ENCODE peak calls at places on chromosomes 12 and 14, in seven cellular contexts. D is CD8-positive, alpha-beta T cell; Q is Caco-2; B is MCF 10A; T is cardiac fibroblast; Y is K562; G is foreskin fibroblast. W is an unnamed sample.
A peak's percentile ranks its signal among the peaks of the same experiment; 100 is the strongest.

GRCh38 chr12:22648668-22649067 is 23.7 kb downstream of the ETNK1 start:
- DNase-seq in D (no peak), Q (no peak), B (no peak), T (no peak), Y (no peak), G (no peak), W (no peak)

GRCh38 chr12:2792670-2793500 is 1.9 kb upstream of the FKBP4 start:
- DNase-seq in D (no peak), Q (no peak), B (no peak), T (no peak), Y (peak; percentile 53), G (no peak), W (no peak)

GRCh38 chr12:82357340-82357739 is 847 bp downstream of the CCDC59 start:
- DNase-seq in D (no peak), Q (no peak), B (no peak), T (peak; percentile 2), Y (no peak), G (no peak), W (no peak)

GRCh38 chr12:15788266-15789214 is 648 bp downstream of the EPS8 start:
- DNase-seq in D (no peak), Q (peak; percentile 64), B (peak; percentile 76), T (peak; percentile 74), Y (no peak), G (peak; percentile 77), W (no peak)

GRCh38 chr14:29028973-29029582 is 262.5 kb downstream of the FOXG1 start:
- DNase-seq in D (no peak), Q (peak; percentile 57), B (no peak), T (peak; percentile 28), Y (peak; percentile 23), G (peak; percentile 51), W (no peak)

GRCh38 chr12:27644446-27644845 is 51.8 kb upstream of the REP15 start:
- DNase-seq in D (no peak), Q (no peak), B (peak; percentile 57), T (peak; percentile 73), Y (no peak), G (peak; percentile 61), W (no peak)

GRCh38 chr14:52356025-52356424 is 41.9 kb downstream of the PTGER2 start:
- DNase-seq in D (no peak), Q (no peak), B (peak; percentile 94), T (peak; percentile 67), Y (no peak), G (peak; percentile 39), W (no peak)

GRCh38 chr14:92531151-92531873 is 17.7 kb downstream of the RIN3 start:
- DNase-seq in D (peak; percentile 86), Q (no peak), B (no peak), T (no peak), Y (no peak), G (no peak), W (no peak)

GRCh38 chr12:85855305-85855704 is 18.8 kb upstream of the NTS start:
- DNase-seq in D (no peak), Q (no peak), B (no peak), T (no peak), Y (no peak), G (no peak), W (no peak)

GRCh38 chr14:103503296-103503695 is 19.3 kb downstream of the CKB start:
- DNase-seq in D (no peak), Q (no peak), B (no peak), T (no peak), Y (no peak), G (no peak), W (no peak)

GRCh38 chr14:103624860-103625259 is 4.2 kb upstream of the KLC1 start:
- DNase-seq in D (no peak), Q (peak; percentile 61), B (peak; percentile 73), T (peak; percentile 76), Y (peak; percentile 36), G (peak; percentile 93), W (peak; percentile 80)

GRCh38 chr14:87233806-87234384 is 759.1 kb downstream of the GALC start:
- DNase-seq in D (no peak), Q (no peak), B (peak; percentile 16), T (no peak), Y (no peak), G (no peak), W (no peak)

GRCh38 chr14:23725980-23726746 is 90.0 kb downstream of the DHRS2 start:
- DNase-seq in D (no peak), Q (no peak), B (no peak), T (peak; percentile 3), Y (no peak), G (peak; percentile 18), W (no peak)

DNA sequence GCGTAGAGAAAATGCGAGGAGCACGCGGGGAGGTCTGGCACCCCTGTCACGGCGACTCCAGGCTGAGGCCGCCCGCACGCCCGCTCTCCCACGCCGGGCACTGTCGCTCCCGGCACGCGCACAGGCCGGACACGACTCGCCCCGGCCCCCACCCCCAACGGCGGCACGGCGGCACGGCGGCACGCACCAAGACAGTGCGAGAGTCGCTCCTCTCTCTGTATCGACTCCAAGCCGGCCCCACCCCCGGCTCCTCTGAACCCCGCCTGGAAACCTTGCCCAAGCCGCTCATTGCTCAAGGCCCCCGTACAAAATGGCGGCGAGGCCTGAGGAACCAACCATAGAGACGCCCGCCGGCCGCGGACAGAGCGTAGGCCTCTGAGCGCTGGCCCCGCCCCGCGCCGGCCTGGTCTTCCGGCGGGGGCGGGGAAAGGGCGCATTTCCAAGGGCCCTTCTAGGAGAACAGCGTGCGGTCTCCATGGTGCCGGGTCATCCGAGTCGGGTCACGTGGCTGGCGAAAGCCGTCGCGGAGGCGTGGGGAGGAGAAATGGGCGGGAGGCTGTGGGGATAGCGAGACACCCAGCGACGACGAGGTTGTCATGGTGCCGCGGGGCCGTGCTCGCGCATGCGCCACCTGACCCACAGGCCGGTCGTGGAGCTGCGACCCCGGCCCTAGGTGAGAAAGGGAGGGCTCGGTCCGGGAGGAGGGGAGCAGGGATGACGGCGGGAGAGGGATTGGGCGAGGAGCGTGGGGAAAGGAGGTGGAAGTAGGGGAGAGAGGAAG is at the start of gene CIPC:
- DNase-seq in D (peak; percentile 99), Q (peak; percentile 99), B (peak; percentile 99), T (peak; percentile 99), Y (peak; percentile 96), G (peak; percentile 100), W (peak; percentile 98)
- TF ChIP-seq CTCF in D (no peak), Q (no peak), B (no peak), T (no peak), Y (no peak), G (no peak), W (no peak)

GRCh38 chr12:100733817-100734593 is 60.6 kb upstream of the ANO4 start:
- DNase-seq in D (no peak), Q (peak; percentile 12), B (peak; percentile 51), T (peak; percentile 60), Y (peak; percentile 36), G (peak; percentile 61), W (peak; percentile 41)
- TF ChIP-seq CTCF in D (no peak), Q (peak; percentile 69), B (peak; percentile 74), T (peak; percentile 65), Y (peak; percentile 49), G (peak; percentile 70), W (peak; percentile 82)

DNA sequence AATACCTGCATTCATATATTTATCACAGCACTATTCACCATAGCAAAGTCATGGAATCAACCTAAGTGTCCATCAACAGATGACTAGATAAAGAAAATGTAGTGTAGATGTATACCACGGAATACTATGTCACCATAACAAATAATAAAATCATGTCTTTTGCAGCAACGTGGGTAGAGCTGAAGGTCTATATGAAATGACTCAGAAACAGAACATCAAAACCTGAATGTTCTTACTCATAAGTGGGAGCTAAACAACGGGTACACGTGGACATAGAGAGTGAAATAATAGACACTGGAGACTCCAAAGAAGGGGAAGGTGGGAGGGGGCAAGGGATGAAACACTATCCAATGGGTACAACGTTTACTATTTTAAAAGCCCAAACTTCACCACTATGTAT is 37.9 kb downstream of the SLC38A1 start:
- DNase-seq in D (no peak), Q (no peak), B (no peak), T (no peak), Y (no peak), G (no peak), W (no peak)
- TF ChIP-seq CTCF in D (no peak), Q (no peak), B (no peak), T (no peak), Y (no peak), G (no peak), W (no peak)

DNA sequence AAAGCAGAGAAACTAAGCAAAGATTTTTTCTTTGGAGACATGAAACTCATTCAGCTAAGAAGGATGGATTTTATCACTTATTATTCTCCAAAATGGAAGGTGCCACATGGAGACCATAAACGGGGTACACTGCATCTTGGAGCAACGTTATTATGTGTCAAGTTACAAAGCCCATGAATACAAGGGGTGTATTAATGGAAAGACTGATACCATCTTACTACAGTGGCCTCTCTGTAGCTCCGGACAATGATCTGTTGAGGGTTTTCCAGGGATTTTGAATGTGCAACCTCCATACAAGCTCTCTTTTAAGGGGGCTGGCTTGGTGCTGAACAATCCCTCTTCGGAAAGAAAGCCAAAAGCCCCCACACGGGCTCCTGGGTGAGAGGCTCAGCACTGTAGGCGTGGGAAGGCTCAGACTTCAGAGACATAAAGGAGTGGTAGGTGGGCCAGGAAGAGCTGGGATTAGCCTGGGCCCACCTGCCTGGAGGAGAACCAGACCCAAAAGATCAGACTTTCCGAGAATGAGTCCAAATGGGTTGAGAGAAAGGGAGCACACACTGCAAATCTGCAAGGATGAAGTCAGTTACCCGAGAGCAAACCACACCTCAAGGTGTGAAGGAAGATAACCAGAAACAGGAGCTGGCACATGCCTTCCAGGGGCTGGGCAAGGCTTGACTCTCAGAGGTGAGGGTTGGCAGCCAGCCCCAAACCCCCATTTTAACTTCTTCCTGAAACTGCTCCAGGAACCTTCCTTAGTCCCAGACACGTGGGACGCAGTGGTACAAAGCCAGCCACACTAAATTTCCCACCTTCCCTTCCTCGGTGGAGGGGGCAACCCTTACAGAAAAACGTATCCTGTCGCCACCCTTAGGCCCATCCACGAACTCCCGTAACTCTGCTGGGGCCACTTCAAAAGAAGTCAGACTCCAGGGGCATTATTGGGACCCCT is 1.5 kb downstream of the VPS37B start:
- DNase-seq in D (no peak), Q (no peak), B (peak; percentile 65), T (no peak), Y (peak; percentile 69), G (peak; percentile 28), W (no peak)
- TF ChIP-seq CTCF in D (no peak), Q (no peak), B (no peak), T (no peak), Y (no peak), G (no peak), W (no peak)

GRCh38 chr12:119642986-119643385 is 24.9 kb upstream of the PRKAB1 start:
- DNase-seq in D (no peak), Q (no peak), B (no peak), T (no peak), Y (peak; percentile 38), G (no peak), W (no peak)
- TF ChIP-seq CTCF in D (no peak), Q (peak; percentile 21), B (peak; percentile 19), T (peak; percentile 43), Y (peak; percentile 73), G (no peak), W (peak; percentile 56)

DNA sequence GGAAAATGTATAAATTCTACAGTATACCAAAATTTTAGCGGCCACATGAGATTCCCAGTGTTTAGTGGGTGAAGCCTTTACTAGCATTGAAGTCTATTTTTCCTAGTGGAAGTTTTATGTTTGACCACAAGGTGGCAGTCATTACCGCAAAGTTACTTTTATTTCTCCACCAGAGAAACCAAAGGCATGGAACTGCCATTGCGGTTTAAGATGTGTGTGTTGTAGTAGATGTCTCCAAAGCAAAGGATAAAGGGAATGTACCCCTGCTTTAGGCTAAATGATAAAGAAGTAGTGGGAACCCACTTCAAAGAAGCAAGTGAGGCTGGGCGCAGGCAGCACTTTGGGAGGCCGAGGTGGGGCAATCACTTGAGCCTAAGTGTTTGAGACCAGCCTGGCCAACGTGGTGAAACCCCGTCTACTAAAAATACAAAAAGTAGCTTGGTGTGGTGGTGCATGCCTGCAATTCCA is 140.5 kb downstream of the PRKCH start:
- DNase-seq in D (peak; percentile 49), Q (peak; percentile 63), B (peak; percentile 78), T (peak; percentile 90), Y (peak; percentile 60), G (peak; percentile 86), W (peak; percentile 76)
- TF ChIP-seq CTCF in D (peak; percentile 89), Q (peak; percentile 50), B (peak; percentile 60), T (peak; percentile 50), Y (peak; percentile 47), G (peak; percentile 46), W (peak; percentile 94)

GRCh38 chr12:132460571-132460970 is 29.4 kb upstream of the FBRSL1 start:
- DNase-seq in D (no peak), Q (peak; percentile 41), B (peak; percentile 23), T (peak; percentile 32), Y (peak; percentile 50), G (no peak), W (no peak)
- TF ChIP-seq CTCF in D (no peak), Q (peak; percentile 9), B (peak; percentile 27), T (peak; percentile 31), Y (peak; percentile 62), G (no peak), W (peak; percentile 51)

W was measured in HFFc6.